ENCODE peak calls at places on chromosomes 3 and 15, in four cellular contexts. One of them, this sample, is unnamed.

GRCh38 chr3:48709051-48709461 is 8.0 kb downstream of the IP6K2 start:
- DNase-seq in GM12865: no peak
- DNase-seq in cardiac fibroblast: no peak
- DNase-seq in fibroblast of lung: peak; percentile 48
- DNase-seq in this sample: no peak

GRCh38 chr3:161171113-161171512 is 50.0 kb upstream of the NMD3 start:
- DNase-seq in GM12865: no peak
- DNase-seq in cardiac fibroblast: peak; percentile 85
- DNase-seq in fibroblast of lung: peak; percentile 94
- DNase-seq in this sample: peak; percentile 67

GRCh38 chr3:41808152-41808551 is 153.8 kb downstream of the ULK4 start:
- DNase-seq in GM12865: no peak
- DNase-seq in fibroblast of lung: peak; percentile 76
- DNase-seq in cardiac fibroblast: peak; percentile 52
- DNase-seq in this sample: peak; percentile 38

GRCh38 chr15:62503451-62503850 is 338.4 kb upstream of the C2CD4B start:
- DNase-seq in cardiac fibroblast: peak; percentile 80
- DNase-seq in GM12865: peak; percentile 15
- DNase-seq in fibroblast of lung: peak; percentile 35
- DNase-seq in this sample: peak; percentile 45

GRCh38 chr3:142609136-142609535 is 12.9 kb downstream of the PLS1 start:
- DNase-seq in cardiac fibroblast: no peak
- DNase-seq in fibroblast of lung: no peak
- DNase-seq in GM12865: no peak
- DNase-seq in this sample: no peak

GRCh38 chr3:64417816-64418215 is 192.6 kb upstream of the PRICKLE2 start:
- DNase-seq in fibroblast of lung: peak; percentile 71
- DNase-seq in GM12865: peak; percentile 71
- DNase-seq in cardiac fibroblast: peak; percentile 70
- DNase-seq in this sample: peak; percentile 66

GRCh38 chr3:124927454-124928079 is 7.0 kb downstream of the MUC13 start:
- DNase-seq in fibroblast of lung: peak; percentile 24
- DNase-seq in cardiac fibroblast: no peak
- DNase-seq in GM12865: peak; percentile 67
- DNase-seq in this sample: no peak

GRCh38 chr15:66285462-66286280 is 7.7 kb upstream of the DIS3L start:
- DNase-seq in cardiac fibroblast: peak; percentile 28
- DNase-seq in GM12865: no peak
- DNase-seq in fibroblast of lung: no peak
- DNase-seq in this sample: no peak

GRCh38 chr3:177026505-177027277 is 170.6 kb downstream of the TBL1XR1 start:
- DNase-seq in GM12865: no peak
- DNase-seq in cardiac fibroblast: peak; percentile 65
- DNase-seq in fibroblast of lung: peak; percentile 71
- DNase-seq in this sample: no peak

GRCh38 chr15:40358492-40359353 is 704 bp downstream of the DISP2 start:
- DNase-seq in fibroblast of lung: no peak
- DNase-seq in cardiac fibroblast: no peak
- DNase-seq in GM12865: peak; percentile 29
- DNase-seq in this sample: no peak
- TF ChIP-seq CTCF in fibroblast of lung: no peak
- TF ChIP-seq CTCF in cardiac fibroblast: peak; percentile 6
- TF ChIP-seq CTCF in GM12865: no peak
- TF ChIP-seq CTCF in this sample: peak; percentile 4

GRCh38 chr3:165682734-165683133 is 154.5 kb downstream of the BCHE start:
- DNase-seq in cardiac fibroblast: no peak
- DNase-seq in GM12865: no peak
- DNase-seq in fibroblast of lung: no peak
- DNase-seq in this sample: no peak
- TF ChIP-seq CTCF in cardiac fibroblast: no peak
- TF ChIP-seq CTCF in GM12865: no peak
- TF ChIP-seq CTCF in fibroblast of lung: no peak
- TF ChIP-seq CTCF in this sample: no peak

DNA sequence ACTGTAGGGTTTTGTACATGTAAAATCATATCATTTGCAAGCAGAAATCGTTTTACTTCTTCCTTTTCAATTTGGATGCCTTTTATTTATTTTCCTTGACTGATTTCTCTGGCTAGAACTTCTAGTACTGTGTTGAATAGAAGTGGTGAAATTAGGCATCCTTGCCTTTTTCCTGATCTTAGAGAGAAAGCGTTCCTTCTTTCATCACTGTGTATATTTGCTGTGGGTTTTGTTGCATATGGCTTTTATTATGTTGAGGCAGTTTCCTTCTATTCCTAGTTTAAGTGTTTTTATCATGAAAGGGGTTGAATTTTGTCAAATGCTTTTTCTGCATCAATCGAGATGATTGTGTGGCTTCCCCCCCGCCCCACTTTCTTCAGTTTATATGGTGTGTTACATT is 140.9 kb downstream of the ATG7 start:
- DNase-seq in fibroblast of lung: no peak
- DNase-seq in GM12865: no peak
- DNase-seq in cardiac fibroblast: no peak
- DNase-seq in this sample: no peak
- TF ChIP-seq CTCF in fibroblast of lung: no peak
- TF ChIP-seq CTCF in GM12865: no peak
- TF ChIP-seq CTCF in cardiac fibroblast: no peak
- TF ChIP-seq CTCF in this sample: no peak

GRCh38 chr15:38072507-38073277 is 138.3 kb downstream of the TMCO5A start:
- DNase-seq in GM12865: peak; percentile 80
- DNase-seq in cardiac fibroblast: peak; percentile 87
- DNase-seq in fibroblast of lung: peak; percentile 81
- DNase-seq in this sample: no peak
- TF ChIP-seq CTCF in GM12865: peak; percentile 18
- TF ChIP-seq CTCF in cardiac fibroblast: peak; percentile 15
- TF ChIP-seq CTCF in fibroblast of lung: peak; percentile 31
- TF ChIP-seq CTCF in this sample: peak; percentile 25